ENCODE peak calls at places on chromosomes 3 and 15, in nine cellular contexts. One of them, this sample, is unnamed.

GRCh38 chr15:33191641-33192040 is 2.9 kb downstream of the FMN1 start:
- DNase-seq in sigmoid colon: no peak
- DNase-seq in lower leg skin: no peak
- DNase-seq in astrocyte of the spinal cord: no peak
- DNase-seq in GM13977: no peak
- DNase-seq in activated B cell treated with CpG ODN at 0.5 μM for 24 hours: no peak
- DNase-seq in Peyer's patch: no peak
- DNase-seq in GM06990: no peak
- DNase-seq in AG09319: no peak
- DNase-seq in this sample: no peak

GRCh38 chr15:60137711-60138396 is 133.7 kb downstream of the FOXB1 start:
- DNase-seq in GM13977: no peak
- DNase-seq in Peyer's patch: no peak
- DNase-seq in lower leg skin: no peak
- DNase-seq in sigmoid colon: no peak
- DNase-seq in astrocyte of the spinal cord: peak
- DNase-seq in activated B cell treated with CpG ODN at 0.5 μM for 24 hours: no peak
- DNase-seq in GM06990: no peak
- DNase-seq in AG09319: no peak
- DNase-seq in this sample: no peak

GRCh38 chr15:33086500-33087141 is 107.9 kb downstream of the FMN1 start:
- DNase-seq in GM13977: peak
- DNase-seq in activated B cell treated with CpG ODN at 0.5 μM for 24 hours: no peak
- DNase-seq in Peyer's patch: no peak
- DNase-seq in AG09319: peak
- DNase-seq in GM06990: no peak
- DNase-seq in sigmoid colon: no peak
- DNase-seq in lower leg skin: no peak
- DNase-seq in astrocyte of the spinal cord: peak
- DNase-seq in this sample: peak

GRCh38 chr15:75921732-75922703 is 18.3 kb downstream of the FBXO22 start:
- DNase-seq in GM13977: no peak
- DNase-seq in AG09319: peak
- DNase-seq in GM06990: no peak
- DNase-seq in lower leg skin: peak
- DNase-seq in Peyer's patch: peak
- DNase-seq in sigmoid colon: no peak
- DNase-seq in activated B cell treated with CpG ODN at 0.5 μM for 24 hours: no peak
- DNase-seq in astrocyte of the spinal cord: peak
- DNase-seq in this sample: no peak

GRCh38 chr3:182405752-182406151 is 387.6 kb upstream of the ATP11B start:
- DNase-seq in AG09319: no peak
- DNase-seq in lower leg skin: no peak
- DNase-seq in GM06990: no peak
- DNase-seq in GM13977: no peak
- DNase-seq in sigmoid colon: no peak
- DNase-seq in astrocyte of the spinal cord: no peak
- DNase-seq in activated B cell treated with CpG ODN at 0.5 μM for 24 hours: no peak
- DNase-seq in Peyer's patch: no peak
- DNase-seq in this sample: no peak

GRCh38 chr15:27327467-27328045 is 356.6 kb downstream of the GABRG3 start:
- DNase-seq in sigmoid colon: no peak
- DNase-seq in Peyer's patch: no peak
- DNase-seq in lower leg skin: no peak
- DNase-seq in GM13977: no peak
- DNase-seq in AG09319: no peak
- DNase-seq in GM06990: no peak
- DNase-seq in activated B cell treated with CpG ODN at 0.5 μM for 24 hours: no peak
- DNase-seq in astrocyte of the spinal cord: no peak
- DNase-seq in this sample: no peak

GRCh38 chr3:12895391-12896205 is 54.2 kb upstream of the RPL32 start:
- DNase-seq in GM13977: no peak
- DNase-seq in astrocyte of the spinal cord: no peak
- DNase-seq in sigmoid colon: no peak
- DNase-seq in GM06990: no peak
- DNase-seq in AG09319: no peak
- DNase-seq in activated B cell treated with CpG ODN at 0.5 μM for 24 hours: no peak
- DNase-seq in lower leg skin: no peak
- DNase-seq in Peyer's patch: no peak
- DNase-seq in this sample: no peak

GRCh38 chr3:152350139-152350538 is 81.4 kb downstream of the MBNL1 start:
- DNase-seq in GM13977: no peak
- DNase-seq in GM06990: no peak
- DNase-seq in Peyer's patch: no peak
- DNase-seq in astrocyte of the spinal cord: no peak
- DNase-seq in AG09319: no peak
- DNase-seq in lower leg skin: no peak
- DNase-seq in sigmoid colon: no peak
- DNase-seq in activated B cell treated with CpG ODN at 0.5 μM for 24 hours: no peak
- DNase-seq in this sample: no peak

GRCh38 chr3:126517986-126518778 is 609 bp upstream of the UROC1 start:
- DNase-seq in AG09319: no peak
- DNase-seq in astrocyte of the spinal cord: no peak
- DNase-seq in lower leg skin: no peak
- DNase-seq in activated B cell treated with CpG ODN at 0.5 μM for 24 hours: no peak
- DNase-seq in GM13977: no peak
- DNase-seq in Peyer's patch: no peak
- DNase-seq in sigmoid colon: peak
- DNase-seq in GM06990: no peak
- DNase-seq in this sample: no peak

GRCh38 chr3:67662733-67663132 is 8.3 kb upstream of the SUCLG2 start:
- DNase-seq in Peyer's patch: no peak
- DNase-seq in lower leg skin: no peak
- DNase-seq in GM06990: no peak
- DNase-seq in sigmoid colon: no peak
- DNase-seq in activated B cell treated with CpG ODN at 0.5 μM for 24 hours: no peak
- DNase-seq in astrocyte of the spinal cord: no peak
- DNase-seq in GM13977: no peak
- DNase-seq in AG09319: no peak
- DNase-seq in this sample: no peak

GRCh38 chr3:153756816-153757215 is 364.4 kb upstream of the ARHGEF26 start:
- DNase-seq in Peyer's patch: no peak
- DNase-seq in lower leg skin: no peak
- DNase-seq in astrocyte of the spinal cord: peak
- DNase-seq in AG09319: no peak
- DNase-seq in sigmoid colon: no peak
- DNase-seq in GM06990: no peak
- DNase-seq in GM13977: no peak
- DNase-seq in activated B cell treated with CpG ODN at 0.5 μM for 24 hours: no peak
- DNase-seq in this sample: no peak

GRCh38 chr3:170301404-170301803 is 56.1 kb upstream of the SKIL start:
- DNase-seq in activated B cell treated with CpG ODN at 0.5 μM for 24 hours: no peak
- DNase-seq in sigmoid colon: no peak
- DNase-seq in GM06990: no peak
- DNase-seq in lower leg skin: no peak
- DNase-seq in GM13977: no peak
- DNase-seq in AG09319: peak
- DNase-seq in Peyer's patch: no peak
- DNase-seq in astrocyte of the spinal cord: peak
- DNase-seq in this sample: no peak

DNA sequence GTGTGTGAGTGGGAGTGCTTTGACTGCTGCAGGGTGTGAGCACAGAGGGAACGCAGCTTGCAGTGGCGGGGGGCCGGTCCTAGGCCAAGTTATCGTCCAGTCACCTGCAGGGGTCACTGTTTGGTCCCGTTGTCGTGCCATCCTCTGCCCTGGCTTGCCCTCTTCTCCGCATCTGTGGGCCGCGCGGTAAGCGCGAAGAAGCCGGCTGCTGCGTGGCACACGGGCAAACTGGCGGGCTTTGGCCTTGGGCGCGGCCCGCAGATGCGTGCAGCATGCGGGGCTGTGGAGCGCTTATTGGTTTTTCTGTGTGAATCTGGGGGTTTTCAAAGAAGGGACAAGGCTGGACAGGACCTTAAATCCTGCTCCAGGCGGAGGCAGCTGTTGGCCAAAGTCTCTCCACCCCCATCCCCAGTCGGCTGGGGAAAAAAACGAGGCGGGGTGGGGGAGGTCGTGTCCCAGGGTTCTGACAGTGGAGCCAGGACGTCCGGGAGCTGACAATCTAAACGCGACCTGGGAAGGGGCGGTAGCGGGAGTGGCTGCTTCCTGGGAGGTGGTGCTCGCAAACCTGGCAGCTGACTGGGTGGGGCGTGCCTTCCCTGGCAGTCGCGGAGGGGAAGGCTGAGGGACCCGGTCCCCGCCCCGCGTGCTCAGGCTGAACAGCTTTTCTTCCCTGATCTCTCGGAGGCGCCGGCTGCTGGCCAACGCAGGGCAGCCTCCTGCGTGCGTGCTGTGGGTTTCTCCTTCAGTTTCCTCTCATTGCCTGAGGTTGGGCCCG is 39.7 kb upstream of the VEPH1 start:
- DNase-seq in activated B cell treated with CpG ODN at 0.5 μM for 24 hours: no peak
- DNase-seq in astrocyte of the spinal cord: peak
- DNase-seq in sigmoid colon: peak
- DNase-seq in GM06990: no peak
- DNase-seq in AG09319: no peak
- DNase-seq in GM13977: no peak
- DNase-seq in lower leg skin: peak
- DNase-seq in Peyer's patch: peak
- DNase-seq in this sample: no peak
- TF ChIP-seq CTCF in activated B cell treated with CpG ODN at 0.5 μM for 24 hours: no peak
- TF ChIP-seq CTCF in astrocyte of the spinal cord: peak
- TF ChIP-seq CTCF in sigmoid colon: no peak
- TF ChIP-seq CTCF in GM06990: no peak
- TF ChIP-seq CTCF in AG09319: peak
- TF ChIP-seq CTCF in GM13977: no peak
- TF ChIP-seq CTCF in lower leg skin: no peak
- TF ChIP-seq CTCF in Peyer's patch: no peak
- TF ChIP-seq CTCF in this sample: no peak

DNA sequence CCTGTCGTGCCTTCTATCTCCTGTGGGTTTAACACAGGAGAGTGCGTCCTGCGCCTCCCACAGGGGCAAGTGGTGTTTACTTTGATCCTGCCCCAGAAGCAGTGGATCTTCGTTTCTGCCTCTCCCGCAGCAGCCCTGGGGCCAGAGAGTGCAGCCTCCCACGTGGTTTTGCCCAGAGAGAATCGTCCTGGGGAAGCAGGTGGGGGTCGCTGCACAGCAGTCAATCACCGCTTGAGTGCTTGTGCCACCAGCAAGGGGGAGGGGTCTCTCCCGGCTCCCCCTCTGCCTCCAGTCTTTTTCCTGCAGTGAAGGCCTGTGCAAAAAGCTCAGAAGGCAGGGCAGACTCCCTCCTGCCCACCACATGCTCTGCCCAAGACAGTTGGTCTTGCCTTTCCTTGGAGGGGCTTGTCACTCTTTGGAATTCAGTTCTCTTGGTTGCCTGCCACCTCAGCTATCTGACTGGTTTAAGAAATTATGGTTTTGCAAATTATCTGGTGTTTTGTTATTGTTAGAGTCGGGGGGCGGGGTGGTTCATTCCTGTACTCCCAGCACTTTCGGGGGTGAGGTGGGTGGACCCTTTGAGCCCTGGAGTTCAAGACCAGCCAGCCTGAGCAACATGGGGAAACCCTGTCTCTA is 26.9 kb downstream of the STOML1 start:
- DNase-seq in astrocyte of the spinal cord: no peak
- DNase-seq in GM06990: peak
- DNase-seq in AG09319: no peak
- DNase-seq in Peyer's patch: peak
- DNase-seq in lower leg skin: no peak
- DNase-seq in activated B cell treated with CpG ODN at 0.5 μM for 24 hours: no peak
- DNase-seq in GM13977: no peak
- DNase-seq in sigmoid colon: peak
- DNase-seq in this sample: no peak
- TF ChIP-seq CTCF in astrocyte of the spinal cord: no peak
- TF ChIP-seq CTCF in GM06990: no peak
- TF ChIP-seq CTCF in AG09319: no peak
- TF ChIP-seq CTCF in Peyer's patch: no peak
- TF ChIP-seq CTCF in lower leg skin: no peak
- TF ChIP-seq CTCF in activated B cell treated with CpG ODN at 0.5 μM for 24 hours: no peak
- TF ChIP-seq CTCF in GM13977: no peak
- TF ChIP-seq CTCF in sigmoid colon: no peak
- TF ChIP-seq CTCF in this sample: no peak

GRCh38 chr3:138049157-138049919 is 39.4 kb downstream of the CLDN18 start:
- DNase-seq in GM13977: no peak
- DNase-seq in AG09319: peak
- DNase-seq in activated B cell treated with CpG ODN at 0.5 μM for 24 hours: no peak
- DNase-seq in lower leg skin: no peak
- DNase-seq in astrocyte of the spinal cord: peak
- DNase-seq in sigmoid colon: no peak
- DNase-seq in Peyer's patch: no peak
- DNase-seq in GM06990: no peak
- DNase-seq in this sample: no peak
- TF ChIP-seq CTCF in GM13977: peak
- TF ChIP-seq CTCF in AG09319: no peak
- TF ChIP-seq CTCF in activated B cell treated with CpG ODN at 0.5 μM for 24 hours: no peak
- TF ChIP-seq CTCF in lower leg skin: no peak
- TF ChIP-seq CTCF in astrocyte of the spinal cord: peak
- TF ChIP-seq CTCF in sigmoid colon: no peak
- TF ChIP-seq CTCF in Peyer's patch: no peak
- TF ChIP-seq CTCF in GM06990: peak
- TF ChIP-seq CTCF in this sample: no peak

GRCh38 chr3:36843065-36844051 is 79.0 kb upstream of the DCLK3 start:
- DNase-seq in AG09319: no peak
- DNase-seq in GM13977: peak
- DNase-seq in sigmoid colon: no peak
- DNase-seq in lower leg skin: no peak
- DNase-seq in activated B cell treated with CpG ODN at 0.5 μM for 24 hours: no peak
- DNase-seq in astrocyte of the spinal cord: peak
- DNase-seq in GM06990: no peak
- DNase-seq in Peyer's patch: no peak
- DNase-seq in this sample: peak
- TF ChIP-seq CTCF in AG09319: peak
- TF ChIP-seq CTCF in GM13977: peak
- TF ChIP-seq CTCF in sigmoid colon: no peak
- TF ChIP-seq CTCF in lower leg skin: no peak
- TF ChIP-seq CTCF in activated B cell treated with CpG ODN at 0.5 μM for 24 hours: no peak
- TF ChIP-seq CTCF in astrocyte of the spinal cord: peak
- TF ChIP-seq CTCF in GM06990: peak
- TF ChIP-seq CTCF in Peyer's patch: peak
- TF ChIP-seq CTCF in this sample: peak

GRCh38 chr3:175916151-175916946 is 1057.2 kb downstream of the NAALADL2 start:
- DNase-seq in GM13977: no peak
- DNase-seq in lower leg skin: peak
- DNase-seq in Peyer's patch: no peak
- DNase-seq in astrocyte of the spinal cord: no peak
- DNase-seq in sigmoid colon: no peak
- DNase-seq in GM06990: no peak
- DNase-seq in activated B cell treated with CpG ODN at 0.5 μM for 24 hours: no peak
- DNase-seq in AG09319: no peak
- DNase-seq in this sample: no peak

GRCh38 chr3:175914785-175915184 is 1055.7 kb downstream of the NAALADL2 start:
- DNase-seq in activated B cell treated with CpG ODN at 0.5 μM for 24 hours: no peak
- DNase-seq in AG09319: no peak
- DNase-seq in GM06990: no peak
- DNase-seq in lower leg skin: no peak
- DNase-seq in GM13977: no peak
- DNase-seq in astrocyte of the spinal cord: no peak
- DNase-seq in sigmoid colon: no peak
- DNase-seq in Peyer's patch: no peak
- DNase-seq in this sample: no peak

DNA sequence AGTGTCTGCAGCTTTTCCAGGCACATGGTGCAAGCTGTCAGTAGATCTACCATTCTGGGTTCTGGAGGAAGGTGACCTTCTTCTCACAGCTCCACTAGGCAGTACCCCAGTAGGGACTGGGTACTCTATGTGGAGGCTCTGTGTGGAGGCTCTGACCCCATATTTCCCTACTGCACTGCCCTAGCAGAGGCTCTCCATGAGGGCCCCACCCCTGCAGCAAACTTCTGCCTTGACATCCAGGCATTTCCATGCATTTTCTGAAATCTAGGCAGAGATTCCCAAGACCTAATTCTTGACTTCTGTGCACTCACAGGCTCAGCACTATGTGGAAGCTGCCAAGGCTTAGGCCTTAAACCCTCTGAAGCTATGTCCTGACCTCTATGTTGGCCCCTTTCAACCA is 1060.0 kb downstream of the NAALADL2 start:
- DNase-seq in astrocyte of the spinal cord: no peak
- DNase-seq in GM13977: no peak
- DNase-seq in activated B cell treated with CpG ODN at 0.5 μM for 24 hours: no peak
- DNase-seq in sigmoid colon: no peak
- DNase-seq in Peyer's patch: no peak
- DNase-seq in lower leg skin: no peak
- DNase-seq in AG09319: no peak
- DNase-seq in GM06990: no peak
- DNase-seq in this sample: no peak
- TF ChIP-seq CTCF in astrocyte of the spinal cord: no peak
- TF ChIP-seq CTCF in GM13977: no peak
- TF ChIP-seq CTCF in activated B cell treated with CpG ODN at 0.5 μM for 24 hours: no peak
- TF ChIP-seq CTCF in sigmoid colon: no peak
- TF ChIP-seq CTCF in Peyer's patch: no peak
- TF ChIP-seq CTCF in lower leg skin: no peak
- TF ChIP-seq CTCF in AG09319: no peak
- TF ChIP-seq CTCF in GM06990: no peak
- TF ChIP-seq CTCF in this sample: no peak

This sample was measured in GM10248.